ENCODE peak calls at places on chromosomes 2 and 18, in five cellular contexts. One of them, this sample, is unnamed.

GRCh38 chr2:118987886-118988285 is 45.9 kb downstream of the MARCO start:
- DNase-seq in NT2/D1: no peak
- DNase-seq in H1: no peak
- DNase-seq in GM12878: no peak
- DNase-seq in HEK293T: no peak
- DNase-seq in this sample: no peak

GRCh38 chr2:13714466-13714865 is 918.1 kb upstream of the LRATD1 start:
- DNase-seq in GM12878: no peak
- DNase-seq in H1: no peak
- DNase-seq in HEK293T: no peak
- DNase-seq in NT2/D1: no peak
- DNase-seq in this sample: no peak

GRCh38 chr2:46360303-46360702 is 63.1 kb downstream of the EPAS1 start:
- DNase-seq in H1: no peak
- DNase-seq in HEK293T: no peak
- DNase-seq in GM12878: no peak
- DNase-seq in NT2/D1: no peak
- DNase-seq in this sample: no peak

GRCh38 chr2:156006721-156007618 is 325.6 kb downstream of the NR4A2 start:
- DNase-seq in NT2/D1: no peak
- DNase-seq in H1: no peak
- DNase-seq in HEK293T: no peak
- DNase-seq in GM12878: no peak
- DNase-seq in this sample: no peak

GRCh38 chr2:159459279-159459678 is 157.1 kb downstream of the BAZ2B start:
- DNase-seq in HEK293T: no peak
- DNase-seq in GM12878: no peak
- DNase-seq in H1: no peak
- DNase-seq in NT2/D1: no peak
- DNase-seq in this sample: no peak

GRCh38 chr18:50816767-50817166 is 3.0 kb downstream of the MRO start:
- DNase-seq in GM12878: no peak
- DNase-seq in H1: no peak
- DNase-seq in HEK293T: no peak
- DNase-seq in NT2/D1: no peak
- DNase-seq in this sample: no peak

GRCh38 chr2:152054593-152054992 is 44.3 kb downstream of the CACNB4 start:
- DNase-seq in HEK293T: no peak
- DNase-seq in H1: no peak
- DNase-seq in NT2/D1: no peak
- DNase-seq in GM12878: no peak
- DNase-seq in this sample: no peak

GRCh38 chr2:46096272-46096671 is 200.9 kb upstream of the EPAS1 start:
- DNase-seq in H1: no peak
- DNase-seq in GM12878: no peak
- DNase-seq in NT2/D1: no peak
- DNase-seq in HEK293T: no peak
- DNase-seq in this sample: no peak

GRCh38 chr2:35790292-35790691 is 565.3 kb upstream of the CRIM1 start:
- DNase-seq in H1: no peak
- DNase-seq in NT2/D1: no peak
- DNase-seq in GM12878: no peak
- DNase-seq in HEK293T: no peak
- DNase-seq in this sample: no peak
- TF ChIP-seq SUZ12 in H1: no peak
- TF ChIP-seq SUZ12 in NT2/D1: no peak
- TF ChIP-seq SUZ12 in GM12878: no peak
- TF ChIP-seq SUZ12 in HEK293T: no peak
- TF ChIP-seq SUZ12 in this sample: no peak

DNA sequence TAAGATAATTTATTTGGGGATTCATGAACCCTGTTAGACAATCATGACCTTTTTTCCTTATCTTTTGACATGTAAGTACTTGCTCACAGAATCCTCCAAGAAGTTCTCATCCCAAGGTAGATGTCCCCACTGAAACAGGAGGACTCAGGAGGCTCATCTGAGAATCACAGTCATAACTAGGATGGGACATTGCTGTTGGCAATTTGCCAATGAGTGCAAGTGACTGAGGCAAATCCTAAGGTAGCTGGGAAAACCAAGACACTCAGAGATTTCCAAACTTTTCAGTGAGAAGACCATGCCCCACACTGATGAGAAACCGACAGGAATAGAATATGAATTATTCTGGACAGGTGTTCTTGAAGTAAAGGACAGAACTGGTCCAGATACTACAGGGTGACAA is 735.0 kb downstream of the TMEM182 start:
- DNase-seq in H1: no peak
- DNase-seq in HEK293T: no peak
- DNase-seq in GM12878: no peak
- DNase-seq in NT2/D1: no peak
- DNase-seq in this sample: no peak
- TF ChIP-seq SUZ12 in H1: no peak
- TF ChIP-seq SUZ12 in HEK293T: no peak
- TF ChIP-seq SUZ12 in GM12878: no peak
- TF ChIP-seq SUZ12 in NT2/D1: no peak
- TF ChIP-seq SUZ12 in this sample: no peak

DNA sequence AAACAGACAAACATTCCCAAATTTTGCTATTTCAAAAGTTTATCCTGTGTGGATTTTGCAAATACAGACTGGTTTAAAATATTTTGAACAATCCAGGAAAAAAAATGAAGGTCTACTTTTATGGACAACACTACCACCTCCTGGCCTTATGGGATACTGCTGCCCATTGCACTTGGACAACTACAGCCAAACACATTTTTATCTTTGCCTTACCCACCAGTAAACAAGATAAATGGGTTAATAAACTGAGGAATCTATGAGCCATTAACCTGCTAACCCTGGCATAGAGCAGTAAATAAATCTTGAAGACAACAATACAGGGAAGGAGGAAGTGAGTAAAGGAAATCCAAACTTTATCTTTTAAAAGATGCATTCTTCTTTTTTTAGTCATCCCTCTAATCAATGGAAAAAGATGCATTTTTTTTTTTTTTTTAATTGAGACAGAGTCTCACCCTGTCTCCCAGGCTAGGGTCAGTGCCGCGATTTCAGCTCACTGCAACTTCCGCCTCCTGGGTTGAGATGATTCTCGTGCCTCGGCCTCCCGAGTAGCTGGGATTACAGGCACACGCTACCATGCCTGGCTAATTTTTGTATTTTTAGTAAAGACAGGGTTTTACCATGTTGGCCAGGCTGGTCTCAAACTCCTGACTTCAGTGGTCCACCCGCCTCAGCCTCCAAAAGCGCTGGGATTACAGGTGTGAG is 2.1 kb upstream of the SPIRE1 start:
- DNase-seq in NT2/D1: no peak
- DNase-seq in HEK293T: peak
- DNase-seq in GM12878: no peak
- DNase-seq in H1: no peak
- DNase-seq in this sample: peak
- TF ChIP-seq SUZ12 in NT2/D1: no peak
- TF ChIP-seq SUZ12 in HEK293T: no peak
- TF ChIP-seq SUZ12 in GM12878: no peak
- TF ChIP-seq SUZ12 in H1: no peak
- TF ChIP-seq SUZ12 in this sample: no peak

DNA sequence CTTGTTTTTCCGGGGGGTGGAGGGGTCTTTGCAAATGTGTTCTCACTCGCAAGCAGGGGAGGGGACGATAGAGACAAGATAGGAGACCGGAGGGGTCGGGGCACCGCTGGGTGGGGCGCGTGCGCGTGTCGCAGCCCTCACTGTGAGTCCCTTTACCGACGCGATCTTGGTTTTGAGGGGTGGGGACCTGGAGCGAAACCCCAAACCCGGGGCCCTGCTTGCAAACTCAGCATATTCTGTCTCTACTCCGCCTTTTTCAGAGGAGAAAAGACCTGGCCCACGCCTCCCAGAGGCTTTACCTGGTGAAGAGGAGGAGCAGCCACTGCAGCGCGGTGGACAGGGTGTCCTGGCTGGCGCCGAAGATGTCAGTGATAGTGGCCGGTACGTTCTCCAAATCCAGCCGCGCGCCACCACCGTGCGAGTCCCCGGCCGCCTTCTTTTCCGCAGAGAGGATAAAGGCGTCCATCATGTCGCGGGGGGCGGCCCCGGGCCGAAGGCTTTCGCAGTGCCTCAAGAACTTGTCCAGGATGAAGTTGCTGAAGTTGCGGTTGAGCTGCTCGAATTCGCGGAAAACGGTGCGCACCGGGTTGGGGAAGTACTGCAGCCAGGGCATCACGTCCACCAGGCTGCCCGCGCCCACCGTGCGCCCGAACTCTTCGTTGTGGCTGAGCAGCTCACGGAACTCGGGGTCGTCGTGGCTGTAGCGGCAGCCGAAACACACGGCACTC is 1.7 kb downstream of the CYP1B1 start:
- DNase-seq in NT2/D1: no peak
- DNase-seq in H1: no peak
- DNase-seq in HEK293T: no peak
- DNase-seq in GM12878: no peak
- DNase-seq in this sample: no peak
- TF ChIP-seq SUZ12 in NT2/D1: no peak
- TF ChIP-seq SUZ12 in H1: peak
- TF ChIP-seq SUZ12 in HEK293T: no peak
- TF ChIP-seq SUZ12 in GM12878: no peak
- TF ChIP-seq SUZ12 in this sample: no peak

GRCh38 chr2:217512728-217513127 is 490.1 kb downstream of the TNS1 start:
- DNase-seq in NT2/D1: no peak
- DNase-seq in GM12878: no peak
- DNase-seq in HEK293T: no peak
- DNase-seq in H1: no peak
- DNase-seq in this sample: no peak

GRCh38 chr2:217512259-217512658 is 490.5 kb downstream of the TNS1 start:
- DNase-seq in NT2/D1: no peak
- DNase-seq in HEK293T: no peak
- DNase-seq in GM12878: no peak
- DNase-seq in H1: no peak
- DNase-seq in this sample: no peak

GRCh38 chr2:217511850-217512249 is 490.9 kb downstream of the TNS1 start:
- DNase-seq in H1: no peak
- DNase-seq in GM12878: no peak
- DNase-seq in NT2/D1: no peak
- DNase-seq in HEK293T: no peak
- DNase-seq in this sample: no peak

GRCh38 chr2:217513256-217513655 is 489.5 kb downstream of the TNS1 start:
- DNase-seq in HEK293T: no peak
- DNase-seq in NT2/D1: no peak
- DNase-seq in GM12878: no peak
- DNase-seq in H1: no peak
- DNase-seq in this sample: no peak

DNA sequence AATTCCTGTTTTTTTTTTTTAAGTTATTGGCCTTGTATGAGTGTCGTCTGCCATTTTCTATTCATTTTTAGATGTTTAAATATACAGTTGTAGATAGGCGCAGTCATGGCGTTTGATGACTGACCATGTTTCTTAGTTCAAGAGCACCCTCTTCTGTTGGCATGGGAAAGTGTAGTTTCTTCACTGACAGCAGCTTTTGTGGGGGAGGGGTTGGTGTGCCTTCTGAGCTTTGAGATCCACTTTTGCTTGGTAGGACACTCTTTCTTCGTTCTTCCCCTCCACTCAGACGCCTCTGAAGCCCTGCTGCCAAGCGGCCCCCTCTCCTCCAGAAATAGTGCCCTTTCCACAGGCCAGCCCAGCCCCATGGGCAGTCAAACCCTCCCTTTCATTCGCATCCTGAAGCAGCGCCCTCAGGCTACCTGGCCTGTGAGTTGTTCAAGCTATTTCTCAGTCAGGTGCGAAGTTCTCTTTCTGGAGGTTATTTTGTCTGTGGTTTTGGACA is 492.0 kb downstream of the TNS1 start:
- DNase-seq in HEK293T: peak
- DNase-seq in GM12878: peak
- DNase-seq in H1: peak
- DNase-seq in NT2/D1: peak
- DNase-seq in this sample: peak
- TF ChIP-seq SUZ12 in HEK293T: no peak
- TF ChIP-seq SUZ12 in GM12878: no peak
- TF ChIP-seq SUZ12 in H1: no peak
- TF ChIP-seq SUZ12 in NT2/D1: no peak
- TF ChIP-seq SUZ12 in this sample: no peak

GRCh38 chr2:7432426-7432825 is 515.2 kb downstream of the RNF144A start:
- DNase-seq in HEK293T: no peak
- DNase-seq in H1: no peak
- DNase-seq in GM12878: no peak
- DNase-seq in NT2/D1: no peak
- DNase-seq in this sample: no peak

GRCh38 chr2:7428444-7429204 is 511.4 kb downstream of the RNF144A start:
- DNase-seq in HEK293T: no peak
- DNase-seq in NT2/D1: no peak
- DNase-seq in H1: no peak
- DNase-seq in GM12878: no peak
- DNase-seq in this sample: no peak

GRCh38 chr2:7430421-7430868 is 513.2 kb downstream of the RNF144A start:
- DNase-seq in NT2/D1: no peak
- DNase-seq in GM12878: no peak
- DNase-seq in H1: no peak
- DNase-seq in HEK293T: no peak
- DNase-seq in this sample: no peak

GRCh38 chr2:7429733-7430132 is 512.5 kb downstream of the RNF144A start:
- DNase-seq in NT2/D1: no peak
- DNase-seq in HEK293T: no peak
- DNase-seq in GM12878: no peak
- DNase-seq in H1: no peak
- DNase-seq in this sample: no peak

DNA sequence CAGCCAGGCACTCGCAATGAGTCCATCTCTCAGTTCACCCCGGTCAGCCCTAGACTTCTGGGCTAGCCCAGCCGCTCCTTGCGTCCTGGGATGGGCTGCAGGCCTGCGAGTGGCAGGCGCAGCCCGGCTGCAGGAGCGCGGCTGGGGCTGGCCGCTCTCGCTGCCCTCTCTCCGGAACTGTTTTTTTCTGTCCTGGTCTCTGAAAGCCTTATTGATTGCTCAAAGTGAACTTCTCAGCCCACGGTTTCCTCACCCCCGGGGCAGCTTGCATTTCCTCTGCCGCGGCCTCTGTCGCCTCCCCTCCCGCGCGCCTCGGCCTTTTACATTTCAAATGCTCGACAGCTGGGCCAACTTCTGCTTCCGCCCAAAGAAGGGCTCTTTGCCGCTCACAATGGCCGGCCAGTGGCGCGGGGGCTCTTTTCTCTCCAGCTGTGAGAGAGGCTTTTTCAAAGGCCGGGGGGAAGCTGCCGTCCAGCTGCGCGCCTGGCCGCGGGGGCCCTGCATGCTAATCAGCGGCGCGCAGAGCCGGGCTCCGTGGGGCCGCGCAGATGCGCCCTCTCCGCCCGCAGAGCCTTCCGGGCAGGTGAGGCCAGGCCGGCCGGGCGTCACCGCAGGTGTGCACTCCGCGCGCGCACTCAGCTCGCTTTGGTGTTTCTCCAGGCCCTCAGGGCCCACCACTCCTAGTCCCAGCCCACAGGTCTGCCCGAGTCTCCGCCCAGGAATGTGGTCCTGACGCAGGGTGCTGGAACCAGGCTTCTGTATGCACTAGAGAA is 513.8 kb downstream of the RNF144A start:
- DNase-seq in H1: peak
- DNase-seq in NT2/D1: peak
- DNase-seq in GM12878: no peak
- DNase-seq in HEK293T: no peak
- DNase-seq in this sample: no peak
- TF ChIP-seq SUZ12 in H1: no peak
- TF ChIP-seq SUZ12 in NT2/D1: no peak
- TF ChIP-seq SUZ12 in GM12878: no peak
- TF ChIP-seq SUZ12 in HEK293T: no peak
- TF ChIP-seq SUZ12 in this sample: no peak

GRCh38 chr2:50491541-50492114 is 540.3 kb downstream of the NRXN1 start:
- DNase-seq in GM12878: no peak
- DNase-seq in HEK293T: peak
- DNase-seq in H1: no peak
- DNase-seq in NT2/D1: peak
- DNase-seq in this sample: peak
- TF ChIP-seq SUZ12 in GM12878: no peak
- TF ChIP-seq SUZ12 in HEK293T: no peak
- TF ChIP-seq SUZ12 in H1: no peak
- TF ChIP-seq SUZ12 in NT2/D1: no peak
- TF ChIP-seq SUZ12 in this sample: no peak